ENCODE peak calls at places on chromosomes 6 and 20, in ten cellular contexts. One of them, this sample, is unnamed.

GRCh38 chr6:152471459-152472070 is 165.6 kb downstream of the SYNE1 start:
- DNase-seq in activated gamma-delta T cell: no peak
- DNase-seq in activated CD8-positive, alpha-beta T cell treated with anti-CD3 and anti-CD28 coated beads for 36 hours: no peak
- DNase-seq in IMR-90: peak; percentile 49
- DNase-seq in AML-193: no peak
- DNase-seq in foreskin fibroblast: no peak
- DNase-seq in iris pigment epithelial cell: peak; percentile 59
- DNase-seq in COR-L47: no peak
- DNase-seq in stimulated activated CD8-positive, alpha-beta memory T cell treated with anti-CD3 and anti-CD28 coated beads, Interleukin-4, amount 100 ng/mL, for 48 hours: no peak
- DNase-seq in BJ: no peak
- DNase-seq in this sample: peak; percentile 13

GRCh38 chr6:36853325-36853724 is 14.1 kb upstream of the CPNE5 start:
- DNase-seq in activated gamma-delta T cell: no peak
- DNase-seq in activated CD8-positive, alpha-beta T cell treated with anti-CD3 and anti-CD28 coated beads for 36 hours: no peak
- DNase-seq in IMR-90: peak; percentile 90
- DNase-seq in AML-193: peak; percentile 99
- DNase-seq in foreskin fibroblast: peak; percentile 89
- DNase-seq in iris pigment epithelial cell: peak; percentile 94
- DNase-seq in COR-L47: no peak
- DNase-seq in stimulated activated CD8-positive, alpha-beta memory T cell treated with anti-CD3 and anti-CD28 coated beads, Interleukin-4, amount 100 ng/mL, for 48 hours: no peak
- DNase-seq in BJ: peak; percentile 82
- DNase-seq in this sample: peak; percentile 90

GRCh38 chr20:19903168-19903676 is 113.9 kb upstream of the NAA20 start:
- DNase-seq in activated gamma-delta T cell: no peak
- DNase-seq in activated CD8-positive, alpha-beta T cell treated with anti-CD3 and anti-CD28 coated beads for 36 hours: peak; percentile 13
- DNase-seq in IMR-90: peak; percentile 76
- DNase-seq in AML-193: peak; percentile 72
- DNase-seq in foreskin fibroblast: no peak
- DNase-seq in iris pigment epithelial cell: peak; percentile 70
- DNase-seq in COR-L47: peak; percentile 91
- DNase-seq in stimulated activated CD8-positive, alpha-beta memory T cell treated with anti-CD3 and anti-CD28 coated beads, Interleukin-4, amount 100 ng/mL, for 48 hours: no peak
- DNase-seq in BJ: no peak
- DNase-seq in this sample: no peak

GRCh38 chr6:152771061-152771687 is 20.6 kb downstream of the VIP start:
- DNase-seq in activated gamma-delta T cell: no peak
- DNase-seq in activated CD8-positive, alpha-beta T cell treated with anti-CD3 and anti-CD28 coated beads for 36 hours: no peak
- DNase-seq in IMR-90: no peak
- DNase-seq in AML-193: no peak
- DNase-seq in foreskin fibroblast: no peak
- DNase-seq in iris pigment epithelial cell: no peak
- DNase-seq in COR-L47: no peak
- DNase-seq in stimulated activated CD8-positive, alpha-beta memory T cell treated with anti-CD3 and anti-CD28 coated beads, Interleukin-4, amount 100 ng/mL, for 48 hours: no peak
- DNase-seq in BJ: no peak
- DNase-seq in this sample: no peak

GRCh38 chr20:41654292-41654691 is 36.1 kb upstream of the CHD6 start:
- DNase-seq in activated gamma-delta T cell: no peak
- DNase-seq in activated CD8-positive, alpha-beta T cell treated with anti-CD3 and anti-CD28 coated beads for 36 hours: no peak
- DNase-seq in IMR-90: no peak
- DNase-seq in AML-193: no peak
- DNase-seq in foreskin fibroblast: no peak
- DNase-seq in iris pigment epithelial cell: no peak
- DNase-seq in COR-L47: peak; percentile 94
- DNase-seq in stimulated activated CD8-positive, alpha-beta memory T cell treated with anti-CD3 and anti-CD28 coated beads, Interleukin-4, amount 100 ng/mL, for 48 hours: no peak
- DNase-seq in BJ: no peak
- DNase-seq in this sample: no peak

GRCh38 chr6:73985891-73986290 is 289.9 kb downstream of the CD109 start:
- DNase-seq in activated gamma-delta T cell: no peak
- DNase-seq in activated CD8-positive, alpha-beta T cell treated with anti-CD3 and anti-CD28 coated beads for 36 hours: peak; percentile 2
- DNase-seq in IMR-90: no peak
- DNase-seq in AML-193: peak; percentile 14
- DNase-seq in foreskin fibroblast: peak; percentile 84
- DNase-seq in iris pigment epithelial cell: no peak
- DNase-seq in COR-L47: no peak
- DNase-seq in stimulated activated CD8-positive, alpha-beta memory T cell treated with anti-CD3 and anti-CD28 coated beads, Interleukin-4, amount 100 ng/mL, for 48 hours: no peak
- DNase-seq in BJ: peak; percentile 89
- DNase-seq in this sample: peak; percentile 23

GRCh38 chr6:5025911-5026819 is 22.3 kb upstream of the RPP40 start:
- DNase-seq in activated gamma-delta T cell: no peak
- DNase-seq in activated CD8-positive, alpha-beta T cell treated with anti-CD3 and anti-CD28 coated beads for 36 hours: no peak
- DNase-seq in IMR-90: peak; percentile 30
- DNase-seq in AML-193: peak; percentile 82
- DNase-seq in foreskin fibroblast: no peak
- DNase-seq in iris pigment epithelial cell: peak; percentile 38
- DNase-seq in COR-L47: peak; percentile 9
- DNase-seq in stimulated activated CD8-positive, alpha-beta memory T cell treated with anti-CD3 and anti-CD28 coated beads, Interleukin-4, amount 100 ng/mL, for 48 hours: no peak
- DNase-seq in BJ: no peak
- DNase-seq in this sample: no peak

GRCh38 chr6:147297663-147298313 is 93.6 kb downstream of the STXBP5 start:
- DNase-seq in activated gamma-delta T cell: no peak
- DNase-seq in activated CD8-positive, alpha-beta T cell treated with anti-CD3 and anti-CD28 coated beads for 36 hours: no peak
- DNase-seq in IMR-90: peak; percentile 26
- DNase-seq in AML-193: no peak
- DNase-seq in foreskin fibroblast: no peak
- DNase-seq in iris pigment epithelial cell: no peak
- DNase-seq in COR-L47: no peak
- DNase-seq in stimulated activated CD8-positive, alpha-beta memory T cell treated with anti-CD3 and anti-CD28 coated beads, Interleukin-4, amount 100 ng/mL, for 48 hours: no peak
- DNase-seq in BJ: no peak
- DNase-seq in this sample: no peak

GRCh38 chr20:57659131-57659788 is 39.0 kb upstream of the ZBP1 start:
- DNase-seq in activated gamma-delta T cell: no peak
- DNase-seq in activated CD8-positive, alpha-beta T cell treated with anti-CD3 and anti-CD28 coated beads for 36 hours: no peak
- DNase-seq in IMR-90: no peak
- DNase-seq in AML-193: no peak
- DNase-seq in foreskin fibroblast: no peak
- DNase-seq in iris pigment epithelial cell: no peak
- DNase-seq in COR-L47: no peak
- DNase-seq in stimulated activated CD8-positive, alpha-beta memory T cell treated with anti-CD3 and anti-CD28 coated beads, Interleukin-4, amount 100 ng/mL, for 48 hours: peak; percentile 19
- DNase-seq in BJ: no peak
- DNase-seq in this sample: no peak

GRCh38 chr6:63997217-63997616 is 361.6 kb downstream of the PHF3 start:
- DNase-seq in activated gamma-delta T cell: no peak
- DNase-seq in activated CD8-positive, alpha-beta T cell treated with anti-CD3 and anti-CD28 coated beads for 36 hours: no peak
- DNase-seq in IMR-90: no peak
- DNase-seq in AML-193: no peak
- DNase-seq in foreskin fibroblast: no peak
- DNase-seq in iris pigment epithelial cell: no peak
- DNase-seq in COR-L47: no peak
- DNase-seq in stimulated activated CD8-positive, alpha-beta memory T cell treated with anti-CD3 and anti-CD28 coated beads, Interleukin-4, amount 100 ng/mL, for 48 hours: no peak
- DNase-seq in BJ: no peak
- DNase-seq in this sample: no peak

GRCh38 chr20:51412333-51412761 is 130.2 kb downstream of the NFATC2 start:
- DNase-seq in activated gamma-delta T cell: no peak
- DNase-seq in activated CD8-positive, alpha-beta T cell treated with anti-CD3 and anti-CD28 coated beads for 36 hours: no peak
- DNase-seq in IMR-90: peak; percentile 52
- DNase-seq in AML-193: no peak
- DNase-seq in foreskin fibroblast: peak; percentile 32
- DNase-seq in iris pigment epithelial cell: peak; percentile 48
- DNase-seq in COR-L47: no peak
- DNase-seq in stimulated activated CD8-positive, alpha-beta memory T cell treated with anti-CD3 and anti-CD28 coated beads, Interleukin-4, amount 100 ng/mL, for 48 hours: no peak
- DNase-seq in BJ: no peak
- DNase-seq in this sample: peak; percentile 45

GRCh38 chr6:42512498-42513042 is 51.3 kb upstream of the UBR2 start:
- DNase-seq in activated gamma-delta T cell: no peak
- DNase-seq in activated CD8-positive, alpha-beta T cell treated with anti-CD3 and anti-CD28 coated beads for 36 hours: no peak
- DNase-seq in IMR-90: no peak
- DNase-seq in AML-193: no peak
- DNase-seq in foreskin fibroblast: no peak
- DNase-seq in iris pigment epithelial cell: no peak
- DNase-seq in COR-L47: no peak
- DNase-seq in stimulated activated CD8-positive, alpha-beta memory T cell treated with anti-CD3 and anti-CD28 coated beads, Interleukin-4, amount 100 ng/mL, for 48 hours: no peak
- DNase-seq in BJ: no peak
- DNase-seq in this sample: no peak

GRCh38 chr6:24883618-24884017 is 52.1 kb downstream of the RIPOR2 start:
- DNase-seq in activated gamma-delta T cell: no peak
- DNase-seq in activated CD8-positive, alpha-beta T cell treated with anti-CD3 and anti-CD28 coated beads for 36 hours: peak; percentile 69
- DNase-seq in IMR-90: peak; percentile 93
- DNase-seq in AML-193: no peak
- DNase-seq in foreskin fibroblast: peak; percentile 49
- DNase-seq in iris pigment epithelial cell: peak; percentile 64
- DNase-seq in COR-L47: no peak
- DNase-seq in stimulated activated CD8-positive, alpha-beta memory T cell treated with anti-CD3 and anti-CD28 coated beads, Interleukin-4, amount 100 ng/mL, for 48 hours: no peak
- DNase-seq in BJ: peak; percentile 55
- DNase-seq in this sample: peak; percentile 15

GRCh38 chr6:142313284-142313683 is 11.5 kb downstream of the ADGRG6 start:
- DNase-seq in activated gamma-delta T cell: no peak
- DNase-seq in activated CD8-positive, alpha-beta T cell treated with anti-CD3 and anti-CD28 coated beads for 36 hours: no peak
- DNase-seq in IMR-90: peak; percentile 85
- DNase-seq in AML-193: no peak
- DNase-seq in foreskin fibroblast: peak; percentile 25
- DNase-seq in iris pigment epithelial cell: peak; percentile 81
- DNase-seq in COR-L47: no peak
- DNase-seq in stimulated activated CD8-positive, alpha-beta memory T cell treated with anti-CD3 and anti-CD28 coated beads, Interleukin-4, amount 100 ng/mL, for 48 hours: no peak
- DNase-seq in BJ: no peak
- DNase-seq in this sample: peak; percentile 59

GRCh38 chr6:32609731-32610640 is 20.3 kb upstream of the HLA-DRB1 start:
- DNase-seq in activated gamma-delta T cell: no peak
- DNase-seq in activated CD8-positive, alpha-beta T cell treated with anti-CD3 and anti-CD28 coated beads for 36 hours: peak; percentile 66
- DNase-seq in IMR-90: peak; percentile 92
- DNase-seq in AML-193: peak; percentile 82
- DNase-seq in foreskin fibroblast: peak; percentile 75
- DNase-seq in iris pigment epithelial cell: peak; percentile 95
- DNase-seq in COR-L47: no peak
- DNase-seq in stimulated activated CD8-positive, alpha-beta memory T cell treated with anti-CD3 and anti-CD28 coated beads, Interleukin-4, amount 100 ng/mL, for 48 hours: peak; percentile 39
- DNase-seq in BJ: peak; percentile 43
- DNase-seq in this sample: peak; percentile 87

GRCh38 chr6:158663465-158664167 is 13.8 kb downstream of the SYTL3 start:
- DNase-seq in activated gamma-delta T cell: no peak
- DNase-seq in activated CD8-positive, alpha-beta T cell treated with anti-CD3 and anti-CD28 coated beads for 36 hours: no peak
- DNase-seq in IMR-90: no peak
- DNase-seq in AML-193: no peak
- DNase-seq in foreskin fibroblast: no peak
- DNase-seq in iris pigment epithelial cell: no peak
- DNase-seq in COR-L47: peak; percentile 83
- DNase-seq in stimulated activated CD8-positive, alpha-beta memory T cell treated with anti-CD3 and anti-CD28 coated beads, Interleukin-4, amount 100 ng/mL, for 48 hours: peak; percentile 10
- DNase-seq in BJ: no peak
- DNase-seq in this sample: no peak

GRCh38 chr20:38255389-38255788 is 5.1 kb downstream of the KIAA1755 start:
- DNase-seq in activated gamma-delta T cell: no peak
- DNase-seq in activated CD8-positive, alpha-beta T cell treated with anti-CD3 and anti-CD28 coated beads for 36 hours: no peak
- DNase-seq in IMR-90: peak; percentile 59
- DNase-seq in AML-193: no peak
- DNase-seq in foreskin fibroblast: no peak
- DNase-seq in iris pigment epithelial cell: peak; percentile 48
- DNase-seq in COR-L47: no peak
- DNase-seq in stimulated activated CD8-positive, alpha-beta memory T cell treated with anti-CD3 and anti-CD28 coated beads, Interleukin-4, amount 100 ng/mL, for 48 hours: no peak
- DNase-seq in BJ: no peak
- DNase-seq in this sample: no peak

GRCh38 chr6:44676826-44677433 is 289.4 kb downstream of the CDC5L start:
- DNase-seq in activated gamma-delta T cell: no peak
- DNase-seq in activated CD8-positive, alpha-beta T cell treated with anti-CD3 and anti-CD28 coated beads for 36 hours: no peak
- DNase-seq in IMR-90: no peak
- DNase-seq in AML-193: no peak
- DNase-seq in foreskin fibroblast: no peak
- DNase-seq in iris pigment epithelial cell: no peak
- DNase-seq in COR-L47: no peak
- DNase-seq in stimulated activated CD8-positive, alpha-beta memory T cell treated with anti-CD3 and anti-CD28 coated beads, Interleukin-4, amount 100 ng/mL, for 48 hours: no peak
- DNase-seq in BJ: no peak
- DNase-seq in this sample: peak; percentile 64

GRCh38 chr20:32207211-32207625 is 325 bp downstream of the PLAGL2 start:
- DNase-seq in activated gamma-delta T cell: no peak
- DNase-seq in activated CD8-positive, alpha-beta T cell treated with anti-CD3 and anti-CD28 coated beads for 36 hours: peak; percentile 33
- DNase-seq in IMR-90: no peak
- DNase-seq in AML-193: no peak
- DNase-seq in foreskin fibroblast: no peak
- DNase-seq in iris pigment epithelial cell: no peak
- DNase-seq in COR-L47: no peak
- DNase-seq in stimulated activated CD8-positive, alpha-beta memory T cell treated with anti-CD3 and anti-CD28 coated beads, Interleukin-4, amount 100 ng/mL, for 48 hours: peak; percentile 51
- DNase-seq in BJ: no peak
- DNase-seq in this sample: no peak

GRCh38 chr6:142861711-142862110 is 83.3 kb downstream of the HIVEP2 start:
- DNase-seq in activated gamma-delta T cell: no peak
- DNase-seq in activated CD8-positive, alpha-beta T cell treated with anti-CD3 and anti-CD28 coated beads for 36 hours: no peak
- DNase-seq in IMR-90: no peak
- DNase-seq in AML-193: no peak
- DNase-seq in foreskin fibroblast: no peak
- DNase-seq in iris pigment epithelial cell: no peak
- DNase-seq in COR-L47: no peak
- DNase-seq in stimulated activated CD8-positive, alpha-beta memory T cell treated with anti-CD3 and anti-CD28 coated beads, Interleukin-4, amount 100 ng/mL, for 48 hours: no peak
- DNase-seq in BJ: no peak
- DNase-seq in this sample: no peak

GRCh38 chr6:143901885-143902708 is 37.8 kb downstream of the ZC2HC1B start:
- DNase-seq in activated gamma-delta T cell: no peak
- DNase-seq in activated CD8-positive, alpha-beta T cell treated with anti-CD3 and anti-CD28 coated beads for 36 hours: peak; percentile 5
- DNase-seq in IMR-90: peak; percentile 49
- DNase-seq in AML-193: no peak
- DNase-seq in foreskin fibroblast: peak; percentile 14
- DNase-seq in iris pigment epithelial cell: no peak
- DNase-seq in COR-L47: no peak
- DNase-seq in stimulated activated CD8-positive, alpha-beta memory T cell treated with anti-CD3 and anti-CD28 coated beads, Interleukin-4, amount 100 ng/mL, for 48 hours: no peak
- DNase-seq in BJ: no peak
- DNase-seq in this sample: no peak

GRCh38 chr6:110746680-110747079 is 68.6 kb downstream of the CDK19 start:
- DNase-seq in activated gamma-delta T cell: no peak
- DNase-seq in activated CD8-positive, alpha-beta T cell treated with anti-CD3 and anti-CD28 coated beads for 36 hours: no peak
- DNase-seq in IMR-90: no peak
- DNase-seq in AML-193: no peak
- DNase-seq in foreskin fibroblast: no peak
- DNase-seq in iris pigment epithelial cell: no peak
- DNase-seq in COR-L47: no peak
- DNase-seq in stimulated activated CD8-positive, alpha-beta memory T cell treated with anti-CD3 and anti-CD28 coated beads, Interleukin-4, amount 100 ng/mL, for 48 hours: no peak
- DNase-seq in BJ: no peak
- DNase-seq in this sample: no peak

GRCh38 chr20:54456972-54457371 is 18.4 kb upstream of the DOK5 start:
- DNase-seq in activated gamma-delta T cell: no peak
- DNase-seq in activated CD8-positive, alpha-beta T cell treated with anti-CD3 and anti-CD28 coated beads for 36 hours: no peak
- DNase-seq in IMR-90: no peak
- DNase-seq in AML-193: no peak
- DNase-seq in foreskin fibroblast: no peak
- DNase-seq in iris pigment epithelial cell: no peak
- DNase-seq in COR-L47: no peak
- DNase-seq in stimulated activated CD8-positive, alpha-beta memory T cell treated with anti-CD3 and anti-CD28 coated beads, Interleukin-4, amount 100 ng/mL, for 48 hours: no peak
- DNase-seq in BJ: no peak
- DNase-seq in this sample: peak; percentile 2

GRCh38 chr6:120857422-120857821 is 476.9 kb downstream of the TBC1D32 start:
- DNase-seq in activated gamma-delta T cell: no peak
- DNase-seq in activated CD8-positive, alpha-beta T cell treated with anti-CD3 and anti-CD28 coated beads for 36 hours: no peak
- DNase-seq in IMR-90: no peak
- DNase-seq in AML-193: no peak
- DNase-seq in foreskin fibroblast: no peak
- DNase-seq in iris pigment epithelial cell: no peak
- DNase-seq in COR-L47: no peak
- DNase-seq in stimulated activated CD8-positive, alpha-beta memory T cell treated with anti-CD3 and anti-CD28 coated beads, Interleukin-4, amount 100 ng/mL, for 48 hours: no peak
- DNase-seq in BJ: no peak
- DNase-seq in this sample: no peak

GRCh38 chr6:137283940-137284910 is 65.0 kb upstream of the IFNGR1 start:
- DNase-seq in activated gamma-delta T cell: no peak
- DNase-seq in activated CD8-positive, alpha-beta T cell treated with anti-CD3 and anti-CD28 coated beads for 36 hours: no peak
- DNase-seq in IMR-90: peak; percentile 19
- DNase-seq in AML-193: no peak
- DNase-seq in foreskin fibroblast: no peak
- DNase-seq in iris pigment epithelial cell: peak; percentile 46
- DNase-seq in COR-L47: no peak
- DNase-seq in stimulated activated CD8-positive, alpha-beta memory T cell treated with anti-CD3 and anti-CD28 coated beads, Interleukin-4, amount 100 ng/mL, for 48 hours: no peak
- DNase-seq in BJ: no peak
- DNase-seq in this sample: peak; percentile 65

This sample was measured in HT1080.